ENCODE peak calls at places on chromosomes 5 and 9, in ten cellular contexts. A, W, K, T, P, M, O, C, X and S are unnamed samples.

GRCh38 chr5:57262533-57262932 is 88.7 kb downstream of the GPBP1 start:
- DNase-seq in W (no peak), O (no peak), M (no peak), A (no peak), K (no peak), C (no peak), X (no peak), T (no peak), P (no peak), S (no peak)

GRCh38 chr9:109775516-109775915 is 4.5 kb upstream of the PALM2AKAP2 start:
- DNase-seq in T (peak; percentile 64), K (no peak), O (no peak), X (no peak), A (no peak), P (no peak), W (peak; percentile 47), M (no peak), C (no peak), S (no peak)

GRCh38 chr9:116262421-116262820 is 108.8 kb downstream of the PAPPA start:
- DNase-seq in M (no peak), C (no peak), T (no peak), W (no peak), P (no peak), O (no peak), A (no peak), K (no peak), X (no peak), S (no peak)

GRCh38 chr5:55327281-55327680 is 19.5 kb downstream of the MTREX start:
- DNase-seq in P (no peak), W (no peak), T (no peak), M (no peak), X (no peak), A (no peak), O (no peak), C (no peak), K (no peak), S (no peak)

GRCh38 chr9:136192289-136193126 is 12.4 kb downstream of the LHX3 start:
- DNase-seq in P (no peak), O (no peak), W (peak; percentile 32), T (peak; percentile 11), X (no peak), A (no peak), C (no peak), M (no peak), K (no peak), S (peak; percentile 60)

GRCh38 chr9:137204731-137205125 is 720 bp downstream of the TMEM203 start:
- DNase-seq in P (no peak), K (no peak), W (no peak), T (no peak), X (no peak), C (no peak), O (no peak), A (no peak), M (no peak), S (no peak)

GRCh38 chr9:130834371-130835311 is at the start of gene ABL1:
- DNase-seq in P (peak; percentile 56), W (peak; percentile 89), T (peak; percentile 94), K (peak; percentile 74), C (peak; percentile 58), M (peak; percentile 94), O (peak; percentile 84), A (peak; percentile 82), X (peak; percentile 64), S (peak; percentile 70)

GRCh38 chr5:52983731-52984620 is 5.2 kb upstream of the ITGA2 start:
- DNase-seq in A (no peak), O (no peak), K (no peak), W (peak; percentile 55), C (no peak), M (no peak), P (no peak), X (no peak), T (peak; percentile 63), S (no peak)

GRCh38 chr9:87770616-87771015 is 44.7 kb downstream of the CTSL start:
- DNase-seq in W (no peak), A (no peak), T (no peak), X (no peak), O (no peak), M (no peak), C (peak; percentile 8), P (no peak), K (no peak), S (no peak)

GRCh38 chr5:140240987-140241706 is 61.8 kb downstream of the PFDN1 start:
- DNase-seq in C (peak; percentile 77), A (peak; percentile 91), K (peak; percentile 71), M (peak; percentile 97), X (peak; percentile 84), O (peak; percentile 95), T (peak; percentile 93), P (peak; percentile 33), W (peak; percentile 96), S (peak; percentile 74)

GRCh38 chr5:65663804-65664521 is 39.1 kb downstream of the SHLD3 start:
- DNase-seq in C (no peak), K (no peak), A (no peak), P (no peak), T (peak; percentile 26), W (peak; percentile 28), X (no peak), M (no peak), O (no peak), S (no peak)

GRCh38 chr9:121755581-121755980 is 104.1 kb downstream of the DAB2IP start:
- DNase-seq in C (no peak), P (no peak), A (no peak), K (no peak), O (no peak), T (no peak), X (no peak), W (no peak), M (no peak), S (no peak)

GRCh38 chr9:121756477-121757285 is 105.2 kb downstream of the DAB2IP start:
- DNase-seq in P (no peak), C (no peak), A (no peak), X (no peak), T (no peak), O (no peak), W (no peak), M (no peak), K (no peak), S (no peak)

GRCh38 chr9:121753802-121754654 is 102.6 kb downstream of the DAB2IP start:
- DNase-seq in M (no peak), C (no peak), K (no peak), T (no peak), W (no peak), A (no peak), P (no peak), O (no peak), X (no peak), S (no peak)

GRCh38 chr9:121752929-121753328 is 101.5 kb downstream of the DAB2IP start:
- DNase-seq in M (no peak), K (no peak), X (no peak), A (no peak), T (no peak), O (no peak), P (no peak), C (no peak), W (no peak), S (no peak)

GRCh38 chr9:121754655-121755436 is 103.4 kb downstream of the DAB2IP start:
- DNase-seq in M (no peak), C (no peak), A (no peak), W (no peak), X (no peak), P (no peak), T (no peak), O (no peak), K (no peak), S (no peak)
- TF ChIP-seq CTCF in M (no peak), C (no peak), A (no peak), W (no peak), X (no peak), P (no peak), T (no peak), O (no peak), K (no peak), S (no peak)

DNA sequence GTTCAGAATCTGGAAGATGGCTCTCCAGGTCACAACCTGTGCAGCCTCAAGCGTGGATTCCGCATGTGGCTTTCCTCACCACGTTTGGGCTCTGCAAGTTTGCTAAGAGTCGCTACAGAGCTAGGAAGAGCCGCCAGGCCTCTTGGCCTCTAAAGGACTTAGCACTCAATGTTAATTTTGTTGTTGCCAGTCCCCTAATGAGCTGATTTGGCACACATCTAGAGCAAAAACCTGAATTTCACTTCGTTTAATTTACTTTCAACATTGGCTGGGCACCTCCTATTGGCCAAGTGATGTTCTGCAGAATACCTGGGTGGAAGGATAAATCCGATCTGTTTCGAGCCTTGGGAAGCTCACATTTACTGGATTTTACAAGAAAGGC is 65.8 kb upstream of the UNC5A start:
- DNase-seq in C (no peak), M (no peak), P (no peak), W (no peak), A (no peak), X (no peak), K (no peak), T (peak; percentile 10), O (no peak), S (no peak)
- TF ChIP-seq CTCF in C (peak; percentile 20), M (no peak), P (peak; percentile 50), W (peak; percentile 17), A (no peak), X (no peak), K (no peak), T (peak; percentile 28), O (no peak), S (peak; percentile 68)

GRCh38 chr5:36739751-36740221 is 133.4 kb downstream of the SLC1A3 start:
- DNase-seq in C (peak; percentile 83), O (peak; percentile 48), W (peak; percentile 72), X (peak; percentile 68), K (peak; percentile 71), M (no peak), T (peak; percentile 87), P (peak; percentile 61), A (peak; percentile 86), S (peak; percentile 84)

GRCh38 chr5:36730537-36731216 is 124.3 kb downstream of the SLC1A3 start:
- DNase-seq in W (no peak), A (no peak), C (no peak), M (no peak), T (no peak), K (no peak), O (no peak), P (no peak), X (no peak), S (no peak)

GRCh38 chr5:36733183-36733582 is 126.8 kb downstream of the SLC1A3 start:
- DNase-seq in P (no peak), M (no peak), K (no peak), T (no peak), A (no peak), W (no peak), X (no peak), O (no peak), C (no peak), S (no peak)

GRCh38 chr5:36728697-36729543 is 122.5 kb downstream of the SLC1A3 start:
- DNase-seq in K (no peak), A (peak; percentile 39), T (peak; percentile 84), C (peak; percentile 19), W (peak; percentile 81), M (no peak), O (peak; percentile 20), P (no peak), X (no peak), S (no peak)

GRCh38 chr5:36734422-36734821 is 128.0 kb downstream of the SLC1A3 start:
- DNase-seq in P (no peak), W (peak; percentile 47), K (no peak), M (no peak), O (no peak), C (peak; percentile 33), A (peak; percentile 33), X (no peak), T (peak; percentile 55), S (no peak)
- TF ChIP-seq CTCF in P (no peak), W (no peak), K (no peak), M (no peak), O (no peak), C (peak; percentile 13), A (no peak), X (no peak), T (no peak), S (no peak)

GRCh38 chr9:13083366-13083765 is 196.1 kb downstream of the MPDZ start:
- DNase-seq in K (no peak), P (no peak), X (no peak), T (no peak), M (no peak), W (no peak), O (no peak), A (no peak), C (no peak), S (no peak)
- TF ChIP-seq CTCF in K (no peak), P (no peak), X (no peak), T (no peak), M (no peak), W (no peak), O (no peak), A (no peak), C (no peak), S (no peak)